ENCODE peak calls at places on chromosomes 4 and X, in four cellular contexts. O is ascending aorta, V is stomach, X is neural progenitor cell. P is an unnamed sample.

GRCh38 chr4:2065106-2065930 is 6.2 kb downstream of the NAT8L start:
- DNase-seq in O (no peak), X (no peak), V (no peak), P (no peak)

GRCh38 chr4:8558080-8558960 is 21.9 kb upstream of the GPR78 start:
- DNase-seq in X (no peak), V (no peak), O (no peak), P (no peak)

GRCh38 chr4:134544303-134544761 is 342.7 kb upstream of the PABPC4L start:
- DNase-seq in O (no peak), X (no peak), V (no peak), P (no peak)

GRCh38 chr4:82890602-82890912 is 396 bp downstream of the SEC31A start:
- DNase-seq in O (no peak), X (no peak), V (no peak), P (no peak)

GRCh38 chrX:44903107-44903506 is 30.1 kb downstream of the KDM6A start:
- DNase-seq in X (no peak), V (no peak), O (no peak), P (no peak)

GRCh38 chr4:182810103-182810605 is 107.0 kb downstream of the DCTD start:
- DNase-seq in X (no peak), V (no peak), O (no peak), P (no peak)

GRCh38 chrX:73851014-73852009 is 288.3 kb downstream of the CHIC1 start:
- DNase-seq in X (no peak), V (peak; percentile 87), O (peak; percentile 96), P (no peak)

GRCh38 chrX:24026403-24026801 is 584 bp downstream of the KLHL15 start:
- DNase-seq in X (peak; percentile 23), V (no peak), O (no peak), P (no peak)

GRCh38 chr4:74156521-74156920 is 1.4 kb upstream of the MTHFD2L start:
- DNase-seq in X (no peak), V (no peak), O (no peak), P (no peak)

GRCh38 chrX:20455001-20455400 is 188.3 kb upstream of the RPS6KA3 start:
- DNase-seq in O (no peak), X (no peak), V (no peak), P (no peak)

GRCh38 chrX:55253528-55253927 is 11.2 kb downstream of the PAGE3 start:
- DNase-seq in O (no peak), X (no peak), V (no peak), P (no peak)

GRCh38 chr4:143337600-143338287 is 1.1 kb downstream of the GAB1 start:
- DNase-seq in V (peak; percentile 57), O (peak; percentile 76), X (peak; percentile 54), P (peak; percentile 29)

GRCh38 chr4:145181091-145181501 is 707 bp upstream of the OTUD4 start:
- DNase-seq in V (no peak), O (no peak), X (no peak), P (no peak)

GRCh38 chrX:121579016-121579760 is 531.8 kb downstream of the GLUD2 start:
- DNase-seq in O (no peak), V (no peak), X (peak; percentile 45), P (peak; percentile 12)

GRCh38 chr4:163548481-163549243 is 54.2 kb downstream of the TMA16 start:
- DNase-seq in X (peak; percentile 70), O (no peak), V (no peak), P (peak; percentile 11)

GRCh38 chr4:150683775-150684350 is 101.9 kb downstream of the MAB21L2 start:
- DNase-seq in V (no peak), O (no peak), X (peak; percentile 46), P (no peak)

GRCh38 chr4:181281451-181281850 is 961.8 kb upstream of the TENM3 start:
- DNase-seq in O (no peak), V (no peak), X (no peak), P (no peak)

GRCh38 chr4:18880850-18881249 is 859.3 kb upstream of the LCORL start:
- DNase-seq in X (no peak), O (no peak), V (no peak), P (no peak)

GRCh38 chr4:116122131-116122530 is 963.2 kb downstream of the TRAM1L1 start:
- DNase-seq in X (no peak), V (no peak), O (no peak), P (no peak)

GRCh38 chr4:60345397-60345796 is 854.7 kb upstream of the ADGRL3 start:
- DNase-seq in V (no peak), O (no peak), X (no peak), P (no peak)

GRCh38 chrX:2401590-2402360 is 99.0 kb downstream of the DHRSX start:
- DNase-seq in O (no peak), V (peak; percentile 57), X (peak; percentile 94), P (no peak)

GRCh38 chr4:71200944-71201533 is 137.8 kb upstream of the SLC4A4 start:
- DNase-seq in V (no peak), X (no peak), O (no peak), P (no peak)

GRCh38 chr4:183094393-183095198 is 4.5 kb upstream of the WWC2 start:
- DNase-seq in O (no peak), X (no peak), V (no peak), P (no peak)

GRCh38 chr4:122759639-122760310 is 27.3 kb downstream of the BBS12 start:
- DNase-seq in O (no peak), X (no peak), V (no peak), P (no peak)

GRCh38 chr4:2934077-2934812 is 29.0 kb downstream of the NOP14 start:
- DNase-seq in X (peak; percentile 48), O (peak; percentile 82), V (peak; percentile 57), P (peak; percentile 59)

GRCh38 chr4:5746829-5747745 is 36.1 kb downstream of the EVC start:
- DNase-seq in X (no peak), O (peak; percentile 76), V (no peak), P (no peak)

GRCh38 chr4:3294401-3295241 is 1.8 kb downstream of the RGS12 start:
- DNase-seq in O (peak; percentile 65), X (no peak), V (peak; percentile 25), P (no peak)

GRCh38 chr4:8836664-8837171 is 34.9 kb downstream of the HMX1 start:
- DNase-seq in X (no peak), V (no peak), O (peak; percentile 48), P (no peak)

GRCh38 chr4:56626963-56627362 is 54.1 kb downstream of the HOPX start:
- DNase-seq in V (peak; percentile 48), X (no peak), O (no peak), P (no peak)

GRCh38 chrX:55220119-55220794 is at the start of gene PAGE5:
- DNase-seq in X (no peak), V (no peak), O (no peak), P (no peak)

GRCh38 chrX:11499076-11500044 is 166.4 kb downstream of the ARHGAP6 start:
- DNase-seq in X (no peak), O (no peak), V (no peak), P (no peak)

GRCh38 chr4:73613130-73613529 is 7.1 kb downstream of the RASSF6 start:
- DNase-seq in O (no peak), V (no peak), X (no peak), P (no peak)

GRCh38 chrX:10076765-10077164 is 80.0 kb upstream of the CLCN4 start:
- DNase-seq in X (no peak), V (no peak), O (no peak), P (no peak)

GRCh38 chr4:1235381-1236102 is 13.4 kb downstream of the CTBP1 start:
- DNase-seq in X (no peak), V (no peak), O (no peak), P (no peak)

GRCh38 chrX:34918856-34919255 is 23.7 kb upstream of the FAM47B start:
- DNase-seq in V (no peak), X (peak; percentile 74), O (no peak), P (peak; percentile 8)
- TF ChIP-seq CTCF in V (peak; percentile 12), X (peak; percentile 69), O (peak; percentile 18), P (peak; percentile 48)

GRCh38 chr4:152443859-152444258 is 92.0 kb downstream of the FBXW7 start:
- DNase-seq in O (no peak), X (no peak), V (no peak), P (no peak)
- TF ChIP-seq CTCF in O (no peak), X (no peak), V (no peak), P (no peak)

DNA sequence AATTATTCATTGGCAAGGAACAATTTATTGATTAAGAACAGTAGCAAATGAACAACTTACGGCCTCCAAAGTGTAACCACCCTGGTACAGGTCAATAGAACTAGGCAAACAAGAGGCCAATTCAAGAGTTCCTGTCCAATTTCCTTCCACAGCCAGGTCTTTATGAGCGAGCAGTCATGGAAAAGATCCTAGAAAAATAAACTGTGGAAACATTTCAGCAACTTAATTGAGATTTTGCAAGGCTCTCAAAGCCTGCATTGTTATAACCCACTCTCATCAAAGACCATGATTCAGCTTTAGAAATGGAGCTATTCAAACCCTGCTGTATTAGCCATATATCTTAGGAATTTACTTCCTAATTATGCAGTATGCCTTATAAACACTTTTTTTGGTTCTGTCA is 43.6 kb downstream of the UNC5C start:
- DNase-seq in X (peak; percentile 7), O (no peak), V (no peak), P (no peak)
- TF ChIP-seq CTCF in X (no peak), O (no peak), V (no peak), P (no peak)

GRCh38 chr4:153344131-153345010 is at the start of gene MND1:
- DNase-seq in O (peak; percentile 88), X (peak; percentile 97), V (peak; percentile 79), P (peak; percentile 96)

GRCh38 chr4:153346563-153346962 is 2.1 kb downstream of the MND1 start:
- DNase-seq in X (peak; percentile 35), V (no peak), O (no peak), P (no peak)

GRCh38 chr4:153347117-153347516 is 2.6 kb downstream of the MND1 start:
- DNase-seq in O (no peak), V (no peak), X (no peak), P (no peak)

GRCh38 chr4:153346031-153346430 is 1.5 kb downstream of the MND1 start:
- DNase-seq in X (no peak), V (no peak), O (no peak), P (no peak)

DNA sequence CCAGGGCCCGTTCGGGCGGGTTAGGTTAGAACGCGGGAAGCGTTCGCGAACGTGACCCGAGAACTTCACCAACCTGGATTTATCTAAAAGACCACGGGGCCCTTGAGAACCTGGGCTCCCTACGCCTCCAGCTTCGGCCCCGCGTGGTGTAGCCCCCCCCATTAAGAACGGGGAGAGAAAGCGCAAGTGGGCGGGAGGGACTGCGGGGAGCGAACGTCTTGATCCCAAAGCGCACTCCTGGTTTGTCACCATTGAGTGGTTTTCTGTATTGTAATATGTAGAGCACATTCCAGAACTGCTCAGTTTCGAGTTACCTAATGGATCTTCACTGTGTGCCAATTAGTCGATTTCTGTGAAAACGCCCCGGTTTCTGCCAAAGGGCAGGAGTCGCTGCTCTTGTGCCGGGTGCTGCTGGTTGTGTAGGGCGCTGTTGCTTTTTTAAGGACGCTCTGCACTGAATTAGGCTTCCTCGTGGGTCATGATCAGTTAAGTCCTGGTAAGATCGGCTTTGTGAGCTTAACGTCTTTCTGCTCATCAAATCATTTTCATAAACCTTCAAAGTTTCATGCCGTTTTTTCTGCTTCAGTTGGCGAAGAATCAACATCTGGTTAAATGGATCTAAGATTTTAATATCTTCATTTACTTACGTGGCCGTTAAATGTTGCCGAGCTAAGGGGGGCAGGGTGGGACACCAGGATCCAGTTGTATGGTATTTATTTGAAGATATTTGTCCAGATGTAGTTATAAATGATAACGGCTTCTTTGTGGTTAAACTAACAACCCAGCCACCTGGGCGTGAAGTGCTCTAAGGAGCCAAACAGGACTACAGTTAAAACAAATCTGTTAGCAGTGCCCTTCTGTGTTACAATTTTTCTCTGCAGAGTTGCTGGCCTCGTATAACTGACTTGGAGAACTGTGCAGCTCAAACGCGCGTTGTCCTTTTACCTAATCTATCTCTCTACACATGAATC is 808 bp downstream of the MND1 start:
- DNase-seq in X (peak; percentile 79), O (peak; percentile 73), V (no peak), P (peak; percentile 54)
- TF ChIP-seq CTCF in X (peak; percentile 5), O (peak; percentile 13), V (no peak), P (no peak)

P was measured in nephron progenitor cell.